ENCODE peak calls at places on chromosomes 16 and 17, in nine cellular contexts. C, Y, B, H, G, L, O, W and F are unnamed samples.

GRCh38 chr16:53754938-53755910 is 51.3 kb downstream of the FTO start:
- DNase-seq in C (peak), Y (no peak), B (no peak), H (no peak), G (no peak), L (peak), O (no peak), W (no peak), F (peak)

GRCh38 chr17:2635241-2635640 is 41.8 kb downstream of the PAFAH1B1 start:
- DNase-seq in C (peak), Y (no peak), B (no peak), H (no peak), G (no peak), L (no peak), O (no peak), W (no peak), F (no peak)

GRCh38 chr17:16383216-16383615 is 2.3 kb downstream of the UBB start:
- DNase-seq in C (no peak), Y (no peak), B (no peak), H (no peak), G (no peak), L (no peak), O (no peak), W (no peak), F (no peak)

GRCh38 chr17:82236142-82236971 is 7.5 kb downstream of the SLC16A3 start:
- DNase-seq in C (peak), Y (no peak), B (peak), H (peak), G (peak), L (no peak), O (peak), W (peak), F (peak)

GRCh38 chr16:30458561-30459394 is 13.1 kb upstream of the SEPHS2 start:
- DNase-seq in C (no peak), Y (peak), B (peak), H (peak), G (no peak), L (no peak), O (peak), W (no peak), F (no peak)

GRCh38 chr17:62826956-62827355 is 18.8 kb upstream of the MARCHF10 start:
- DNase-seq in C (no peak), Y (no peak), B (no peak), H (no peak), G (no peak), L (no peak), O (no peak), W (no peak), F (no peak)

GRCh38 chr16:30356401-30357084 is 1.4 kb upstream of the CD2BP2 start:
- DNase-seq in C (peak), Y (no peak), B (no peak), H (no peak), G (no peak), L (no peak), O (no peak), W (no peak), F (peak)

GRCh38 chr17:17797119-17797809 is 39.5 kb downstream of the SREBF1 start:
- DNase-seq in C (no peak), Y (no peak), B (no peak), H (no peak), G (no peak), L (no peak), O (no peak), W (no peak), F (no peak)

GRCh38 chr17:45895304-45895968 is 1.1 kb downstream of the MAPT start:
- DNase-seq in C (peak), Y (no peak), B (no peak), H (no peak), G (no peak), L (no peak), O (no peak), W (peak), F (no peak)

GRCh38 chr17:45734598-45734997 is 49.5 kb upstream of the CRHR1 start:
- DNase-seq in C (no peak), Y (no peak), B (no peak), H (no peak), G (no peak), L (no peak), O (no peak), W (no peak), F (no peak)